ENCODE peak calls at places on chromosomes 11 and 22, in five cellular contexts. F is Peyer's patch, Z is neural progenitor cell, B is spleen, E is upper lobe of left lung. J is an unnamed sample.

GRCh38 chr11:60939828-60940227 is 12.1 kb downstream of the SLC15A3 start:
- DNase-seq in Z (no peak), B (no peak), F (no peak), E (no peak), J (no peak)

GRCh38 chr22:19974233-19974861 is 32.7 kb upstream of the TXNRD2 start:
- DNase-seq in E (no peak), B (no peak), F (no peak), Z (peak; percentile 92), J (peak; percentile 88)

GRCh38 chr11:64848779-64849599 is 4.5 kb upstream of the CDC42BPG start:
- DNase-seq in Z (peak; percentile 69), B (peak; percentile 92), E (no peak), F (peak; percentile 90), J (no peak)

GRCh38 chr11:108705061-108705460 is 40.2 kb downstream of the DDX10 start:
- DNase-seq in Z (no peak), F (no peak), B (no peak), E (no peak), J (no peak)

GRCh38 chr11:124669193-124669592 is 4.3 kb downstream of the SIAE start:
- DNase-seq in Z (peak; percentile 57), E (no peak), F (no peak), B (no peak), J (peak; percentile 15)

GRCh38 chr11:13318498-13319295 is 41.1 kb downstream of the BMAL1 start:
- DNase-seq in F (no peak), E (no peak), B (no peak), Z (no peak), J (no peak)

GRCh38 chr11:67648140-67648795 is 2.3 kb downstream of the ACY3 start:
- DNase-seq in F (peak; percentile 62), B (peak; percentile 91), Z (peak; percentile 77), E (peak; percentile 55), J (no peak)

GRCh38 chr22:34429314-34429713 is 509.0 kb upstream of the LARGE1 start:
- DNase-seq in B (no peak), F (no peak), E (no peak), Z (no peak), J (no peak)

GRCh38 chr22:27534720-27535125 is 266.8 kb downstream of the MN1 start:
- DNase-seq in B (peak; percentile 11), E (no peak), F (no peak), Z (no peak), J (no peak)

GRCh38 chr11:11265994-11266606 is 87.0 kb downstream of the CSNK2A3 start:
- DNase-seq in F (peak; percentile 65), Z (peak; percentile 69), E (peak; percentile 88), B (no peak), J (peak; percentile 40)

GRCh38 chr11:11916981-11917399 is 75.2 kb downstream of the USP47 start:
- DNase-seq in E (no peak), B (no peak), Z (peak; percentile 4), F (no peak), J (peak; percentile 52)

GRCh38 chr11:105986554-105986953 is 35.5 kb downstream of the MSANTD4 start:
- DNase-seq in B (no peak), F (no peak), E (no peak), Z (no peak), J (no peak)

GRCh38 chr11:130677486-130678153 is 229.2 kb downstream of the ADAMTS15 start:
- DNase-seq in F (no peak), E (no peak), B (no peak), Z (peak; percentile 13), J (peak; percentile 63)

GRCh38 chr11:32821517-32821916 is 8.2 kb upstream of the PRRG4 start:
- DNase-seq in F (no peak), Z (no peak), E (no peak), B (no peak), J (peak; percentile 7)

GRCh38 chr11:87260811-87261210 is 223.1 kb downstream of the TMEM135 start:
- DNase-seq in Z (no peak), E (no peak), B (no peak), F (no peak), J (no peak)

GRCh38 chr11:60785136-60785535 is at the start of gene MS4A10:
- DNase-seq in F (peak; percentile 85), E (no peak), Z (no peak), B (peak; percentile 35), J (no peak)

GRCh38 chr11:65113361-65113756 is 1.7 kb downstream of the TM7SF2 start:
- DNase-seq in Z (no peak), F (no peak), E (no peak), B (no peak), J (no peak)

GRCh38 chr11:119481667-119482400 is 58.9 kb upstream of the THY1 start:
- DNase-seq in E (peak; percentile 64), F (no peak), B (peak; percentile 64), Z (no peak), J (peak; percentile 31)
- H3K4me3 ChIP-seq in E (no peak overlapping the region), F (no peak overlapping the region), B (no peak overlapping the region), Z (no peak overlapping the region), J (no peak overlapping the region)

DNA sequence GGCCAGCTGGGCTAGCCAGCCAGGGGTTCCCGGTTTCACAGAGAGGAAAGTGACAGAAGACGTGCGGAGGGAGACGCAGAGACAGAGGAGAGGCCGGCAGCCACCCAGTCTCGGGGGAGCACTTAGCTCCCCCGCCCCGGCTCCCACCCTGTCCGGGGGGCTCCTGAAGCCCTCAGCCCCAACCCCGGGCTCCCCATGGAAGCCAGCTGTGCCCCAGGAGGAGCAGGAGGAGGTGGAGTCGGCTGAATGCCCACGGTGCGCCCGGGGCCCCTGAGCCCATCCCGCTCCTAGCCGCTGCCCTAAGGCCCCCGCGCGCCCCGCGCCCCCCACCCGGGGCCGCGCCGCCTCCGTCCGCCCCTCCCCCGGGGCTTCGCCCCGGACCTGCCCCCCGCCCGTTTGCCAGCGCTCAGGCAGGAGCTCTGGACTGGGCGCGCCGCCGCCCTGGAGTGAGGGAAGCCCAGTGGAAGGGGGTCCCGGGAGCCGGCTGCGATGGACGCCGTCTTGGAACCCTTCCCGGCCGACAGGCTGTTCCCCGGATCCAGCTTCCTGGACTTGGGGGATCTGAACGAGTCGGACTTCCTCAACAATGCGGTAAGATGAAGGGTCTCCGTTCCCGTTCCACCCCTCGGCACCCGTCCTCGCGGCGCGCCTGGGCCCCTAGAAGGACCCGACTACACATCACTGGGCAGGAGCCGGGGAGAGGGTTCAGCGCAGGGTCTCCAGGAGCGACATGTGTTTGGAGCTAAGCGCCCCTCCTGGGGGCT is at the start of gene CREB3L1:
- DNase-seq in B (no peak), Z (peak; percentile 59), E (peak; percentile 88), F (peak; percentile 84), J (peak; percentile 38)
- H3K4me1 ChIP-seq in B (peaks cover 10% of the 10 kb centered on the region), Z (peaks cover 52% of the 10 kb centered on the region), E (peaks cover 79% of the 10 kb centered on the region), F (no peaks in the 10 kb centered on the region), J (peaks cover 7% of the 10 kb centered on the region)

DNA sequence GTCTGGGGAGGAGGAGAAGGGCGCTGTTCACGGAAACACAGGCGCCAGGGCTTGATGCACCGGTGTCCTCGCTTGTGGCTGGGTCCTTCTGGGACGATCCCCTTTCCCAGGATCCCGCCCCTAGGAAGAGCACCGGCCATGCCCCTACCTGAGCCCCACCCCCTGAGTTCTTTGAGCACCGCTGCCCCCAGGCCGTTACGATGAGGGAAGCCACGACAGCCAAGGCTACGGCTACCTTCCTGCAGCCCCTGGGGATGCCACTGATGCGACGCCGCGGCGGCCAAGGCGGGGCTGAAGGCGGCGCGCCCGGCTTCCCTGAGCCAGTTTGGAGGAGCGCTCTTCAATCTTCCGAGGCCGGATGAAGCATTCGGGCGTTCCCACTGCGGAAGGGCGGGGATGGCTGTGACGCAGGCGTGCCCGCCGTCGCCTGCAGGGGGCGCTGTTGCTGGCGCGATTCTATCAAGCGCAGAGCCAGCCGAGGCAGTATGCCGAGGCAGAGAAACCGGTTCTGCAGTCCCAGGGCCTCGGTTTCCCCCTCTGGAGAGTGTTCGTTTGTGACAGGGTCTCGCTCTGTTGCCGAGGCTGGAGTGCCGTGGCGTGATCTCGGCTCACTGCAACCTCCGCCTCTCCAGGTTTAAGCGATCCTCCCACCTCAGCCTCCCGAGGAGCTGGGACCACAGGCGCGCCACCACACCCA is 9.7 kb upstream of the NEFH start:
- DNase-seq in B (peak; percentile 88), Z (peak; percentile 94), F (peak; percentile 76), E (peak; percentile 95), J (no peak)
- H3K4me3 ChIP-seq in B (peak overlapping the region; percentile 9), Z (peak overlapping the region; percentile 78), F (peak overlapping the region; percentile 35), E (peak overlapping the region; percentile 25), J (no peak overlapping the region)

GRCh38 chr22:42992886-42993479 is 22.0 kb downstream of the PACSIN2 start:
- DNase-seq in E (no peak), F (no peak), B (no peak), Z (no peak), J (no peak)
- H3K4me1 ChIP-seq in E (peaks cover 67% of the 10 kb centered on the region), F (peaks cover 4% of the 10 kb centered on the region), B (peaks cover 19% of the 10 kb centered on the region), Z (no peaks in the 10 kb centered on the region), J (peaks cover 13% of the 10 kb centered on the region)

DNA sequence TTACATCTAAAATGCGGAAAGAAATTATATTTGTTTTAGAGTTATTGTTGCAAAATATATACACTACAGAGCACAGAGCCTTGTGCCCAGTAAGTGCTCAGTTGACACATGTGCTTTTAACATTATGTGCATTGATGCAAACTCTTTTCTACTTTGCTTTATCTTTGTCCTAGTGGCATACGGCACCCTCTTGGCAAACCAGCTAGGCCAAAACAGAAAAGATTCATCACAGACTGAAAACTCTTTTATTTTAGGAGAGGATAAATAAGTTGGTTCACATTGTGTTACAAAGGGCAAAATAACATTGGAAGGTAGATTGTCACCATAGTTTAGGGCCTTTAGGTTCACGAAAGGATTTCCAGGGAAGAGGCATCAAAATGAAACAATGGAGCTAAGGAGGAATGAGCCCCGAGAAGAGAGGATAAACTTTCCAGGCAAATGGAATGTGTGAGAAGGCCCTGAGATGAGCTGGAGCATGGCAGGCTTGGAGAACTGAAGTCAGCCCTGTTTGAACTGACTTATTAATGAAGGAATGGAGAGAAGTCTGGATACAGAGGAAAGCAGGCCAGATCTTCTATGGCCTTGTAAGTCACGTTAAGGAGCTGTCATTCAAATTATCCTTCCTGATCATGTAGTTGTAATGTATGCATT is 23.5 kb upstream of the TOP3B start:
- DNase-seq in Z (no peak), B (no peak), E (no peak), F (no peak), J (no peak)
- H3K4me3 ChIP-seq in Z (no peak overlapping the region), B (no peak overlapping the region), E (no peak overlapping the region), F (no peak overlapping the region), J (no peak overlapping the region)

DNA sequence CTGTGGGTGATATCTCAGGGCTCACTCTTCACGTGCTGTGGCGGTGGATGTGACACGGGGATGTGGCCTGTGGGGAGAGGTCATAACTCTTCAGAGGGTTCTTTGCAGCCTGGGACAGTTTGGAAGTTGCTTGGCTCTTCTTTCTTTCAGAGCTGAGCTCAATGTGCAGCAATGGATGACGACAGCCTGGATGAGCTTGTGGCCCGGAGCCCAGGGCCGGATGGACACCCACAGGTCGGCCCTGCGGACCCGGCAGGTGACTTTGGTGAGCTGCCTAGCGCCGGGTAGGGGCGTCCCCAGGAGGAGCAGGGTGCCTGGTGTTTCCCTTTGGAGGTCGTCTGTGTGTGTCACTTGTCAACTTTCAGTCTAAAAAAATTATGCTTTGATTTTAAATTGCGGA is 5.1 kb downstream of the PHRF1 start:
- DNase-seq in E (peak; percentile 59), F (no peak), B (no peak), Z (no peak), J (no peak)
- H3K4me1 ChIP-seq in E (peaks cover 37% of the 10 kb centered on the region), F (peaks cover 34% of the 10 kb centered on the region), B (peaks cover 36% of the 10 kb centered on the region), Z (peaks cover 10% of the 10 kb centered on the region), J (peaks cover 7% of the 10 kb centered on the region)

GRCh38 chr11:2862395-2862949 is 23.1 kb downstream of the CDKN1C start:
- DNase-seq in F (no peak), B (no peak), E (peak; percentile 83), Z (peak; percentile 88), J (no peak)
- H3K4me3 ChIP-seq in F (peak overlapping the region; percentile 38), B (no peak overlapping the region), E (peak overlapping the region; percentile 25), Z (peak overlapping the region; percentile 43), J (no peak overlapping the region)

GRCh38 chr22:37502342-37503182 is 16.4 kb upstream of the MFNG start:
- DNase-seq in E (no peak), Z (no peak), F (peak; percentile 93), B (no peak), J (no peak)
- H3K4me1 ChIP-seq in E (peaks cover 50% of the 10 kb centered on the region), Z (peaks cover 11% of the 10 kb centered on the region), F (no peaks in the 10 kb centered on the region), B (peaks cover 11% of the 10 kb centered on the region), J (peaks cover 38% of the 10 kb centered on the region)

J was measured in SJCRH30.